ENCODE peak calls at places on chromosomes 4 and X, in eight cellular contexts. One of them, this sample, is unnamed.
A peak's percentile ranks its signal among the peaks of the same experiment; 100 is the strongest.

GRCh38 chrX:38805294-38806053 is 4.2 kb downstream of the MID1IP1 start:
- DNase-seq in SK-MEL-5: peak; percentile 66
- DNase-seq in kidney tubule cell: peak; percentile 71
- DNase-seq in cardiac muscle cell: peak; percentile 87
- DNase-seq in KG1: peak; percentile 37
- DNase-seq in HFFc6: peak; percentile 56
- DNase-seq in T-helper 1 cell: peak; percentile 41
- DNase-seq in heart right ventricle: peak; percentile 68
- DNase-seq in this sample: peak; percentile 34

GRCh38 chr4:1855334-1856070 is 454 bp downstream of the LETM1 start:
- DNase-seq in SK-MEL-5: no peak
- DNase-seq in T-helper 1 cell: no peak
- DNase-seq in HFFc6: no peak
- DNase-seq in cardiac muscle cell: no peak
- DNase-seq in kidney tubule cell: peak; percentile 40
- DNase-seq in KG1: no peak
- DNase-seq in heart right ventricle: peak; percentile 47
- DNase-seq in this sample: no peak

GRCh38 chrX:72714471-72714916 is 388 bp upstream of the PHKA1 start:
- DNase-seq in SK-MEL-5: peak; percentile 39
- DNase-seq in heart right ventricle: peak; percentile 67
- DNase-seq in HFFc6: no peak
- DNase-seq in KG1: no peak
- DNase-seq in T-helper 1 cell: no peak
- DNase-seq in kidney tubule cell: peak; percentile 64
- DNase-seq in cardiac muscle cell: peak; percentile 86
- DNase-seq in this sample: peak; percentile 21

GRCh38 chr4:7050481-7051143 is 7.4 kb downstream of the TADA2B start:
- DNase-seq in heart right ventricle: no peak
- DNase-seq in SK-MEL-5: no peak
- DNase-seq in kidney tubule cell: no peak
- DNase-seq in HFFc6: no peak
- DNase-seq in cardiac muscle cell: no peak
- DNase-seq in T-helper 1 cell: no peak
- DNase-seq in KG1: no peak
- DNase-seq in this sample: no peak

GRCh38 chr4:67963345-67963744 is at the start of gene TMPRSS11A:
- DNase-seq in kidney tubule cell: no peak
- DNase-seq in T-helper 1 cell: no peak
- DNase-seq in HFFc6: no peak
- DNase-seq in SK-MEL-5: no peak
- DNase-seq in KG1: no peak
- DNase-seq in heart right ventricle: no peak
- DNase-seq in cardiac muscle cell: no peak
- DNase-seq in this sample: no peak

GRCh38 chr4:186781032-186781917 is 57.6 kb upstream of the FAT1 start:
- DNase-seq in KG1: no peak
- DNase-seq in T-helper 1 cell: no peak
- DNase-seq in HFFc6: peak; percentile 47
- DNase-seq in SK-MEL-5: peak; percentile 30
- DNase-seq in kidney tubule cell: peak; percentile 73
- DNase-seq in cardiac muscle cell: peak; percentile 77
- DNase-seq in heart right ventricle: no peak
- DNase-seq in this sample: no peak

GRCh38 chr4:86242677-86243076 is 117.2 kb downstream of the MAPK10 start:
- DNase-seq in kidney tubule cell: no peak
- DNase-seq in T-helper 1 cell: no peak
- DNase-seq in KG1: no peak
- DNase-seq in HFFc6: no peak
- DNase-seq in SK-MEL-5: no peak
- DNase-seq in heart right ventricle: no peak
- DNase-seq in cardiac muscle cell: no peak
- DNase-seq in this sample: no peak

GRCh38 chr4:114318309-114318708 is 280.3 kb upstream of the UGT8 start:
- DNase-seq in SK-MEL-5: no peak
- DNase-seq in KG1: no peak
- DNase-seq in HFFc6: no peak
- DNase-seq in T-helper 1 cell: no peak
- DNase-seq in heart right ventricle: no peak
- DNase-seq in kidney tubule cell: no peak
- DNase-seq in cardiac muscle cell: no peak
- DNase-seq in this sample: no peak

GRCh38 chrX:129318375-129318774 is 204.9 kb downstream of the SMARCA1 start:
- DNase-seq in heart right ventricle: no peak
- DNase-seq in SK-MEL-5: peak; percentile 53
- DNase-seq in cardiac muscle cell: peak; percentile 32
- DNase-seq in KG1: no peak
- DNase-seq in HFFc6: peak; percentile 5
- DNase-seq in kidney tubule cell: peak; percentile 26
- DNase-seq in T-helper 1 cell: no peak
- DNase-seq in this sample: no peak

GRCh38 chrX:136162827-136163427 is 15.6 kb downstream of the FHL1 start:
- DNase-seq in T-helper 1 cell: no peak
- DNase-seq in HFFc6: peak; percentile 53
- DNase-seq in SK-MEL-5: peak; percentile 72
- DNase-seq in cardiac muscle cell: peak; percentile 60
- DNase-seq in KG1: no peak
- DNase-seq in kidney tubule cell: peak; percentile 64
- DNase-seq in heart right ventricle: peak; percentile 55
- DNase-seq in this sample: peak; percentile 12

GRCh38 chr4:91025240-91026173 is 898.3 kb downstream of the CCSER1 start:
- DNase-seq in KG1: no peak
- DNase-seq in kidney tubule cell: no peak
- DNase-seq in heart right ventricle: no peak
- DNase-seq in T-helper 1 cell: no peak
- DNase-seq in cardiac muscle cell: no peak
- DNase-seq in HFFc6: no peak
- DNase-seq in SK-MEL-5: no peak
- DNase-seq in this sample: no peak

GRCh38 chr4:151297170-151297569 is 20.2 kb downstream of the PRSS48 start:
- DNase-seq in SK-MEL-5: no peak
- DNase-seq in kidney tubule cell: no peak
- DNase-seq in heart right ventricle: no peak
- DNase-seq in KG1: no peak
- DNase-seq in T-helper 1 cell: no peak
- DNase-seq in HFFc6: no peak
- DNase-seq in cardiac muscle cell: no peak
- DNase-seq in this sample: no peak

GRCh38 chrX:30307466-30307865 is 1.7 kb downstream of the NR0B1 start:
- DNase-seq in HFFc6: no peak
- DNase-seq in T-helper 1 cell: no peak
- DNase-seq in kidney tubule cell: no peak
- DNase-seq in SK-MEL-5: peak; percentile 68
- DNase-seq in cardiac muscle cell: no peak
- DNase-seq in heart right ventricle: no peak
- DNase-seq in KG1: no peak
- DNase-seq in this sample: no peak

GRCh38 chrX:1794586-1794985 is 179.7 kb downstream of the ASMT start:
- DNase-seq in T-helper 1 cell: no peak
- DNase-seq in kidney tubule cell: no peak
- DNase-seq in cardiac muscle cell: no peak
- DNase-seq in KG1: no peak
- DNase-seq in heart right ventricle: no peak
- DNase-seq in SK-MEL-5: no peak
- DNase-seq in HFFc6: no peak
- DNase-seq in this sample: no peak

GRCh38 chrX:154051210-154051810 is 31.6 kb upstream of the IRAK1 start:
- DNase-seq in T-helper 1 cell: peak; percentile 68
- DNase-seq in heart right ventricle: peak; percentile 41
- DNase-seq in HFFc6: peak; percentile 28
- DNase-seq in kidney tubule cell: peak; percentile 64
- DNase-seq in cardiac muscle cell: peak; percentile 73
- DNase-seq in KG1: no peak
- DNase-seq in SK-MEL-5: peak; percentile 69
- DNase-seq in this sample: peak; percentile 20

GRCh38 chrX:84501798-84502628 is at the start of gene HDX:
- DNase-seq in heart right ventricle: peak; percentile 83
- DNase-seq in cardiac muscle cell: peak; percentile 90
- DNase-seq in T-helper 1 cell: peak; percentile 49
- DNase-seq in HFFc6: peak; percentile 74
- DNase-seq in kidney tubule cell: peak; percentile 80
- DNase-seq in SK-MEL-5: peak; percentile 91
- DNase-seq in KG1: no peak
- DNase-seq in this sample: peak; percentile 5

GRCh38 chr4:82896755-82897154 is 3.8 kb upstream of the THAP9 start:
- DNase-seq in SK-MEL-5: no peak
- DNase-seq in KG1: no peak
- DNase-seq in T-helper 1 cell: no peak
- DNase-seq in heart right ventricle: no peak
- DNase-seq in kidney tubule cell: no peak
- DNase-seq in cardiac muscle cell: no peak
- DNase-seq in HFFc6: no peak
- DNase-seq in this sample: no peak

GRCh38 chr4:164856396-164856795 is 20.6 kb upstream of the APELA start:
- DNase-seq in T-helper 1 cell: no peak
- DNase-seq in heart right ventricle: no peak
- DNase-seq in kidney tubule cell: no peak
- DNase-seq in SK-MEL-5: no peak
- DNase-seq in HFFc6: no peak
- DNase-seq in KG1: no peak
- DNase-seq in cardiac muscle cell: no peak
- DNase-seq in this sample: no peak

GRCh38 chr4:2368779-2369437 is 49.5 kb downstream of the ZFYVE28 start:
- DNase-seq in HFFc6: no peak
- DNase-seq in SK-MEL-5: no peak
- DNase-seq in kidney tubule cell: no peak
- DNase-seq in T-helper 1 cell: no peak
- DNase-seq in KG1: no peak
- DNase-seq in heart right ventricle: no peak
- DNase-seq in cardiac muscle cell: no peak
- DNase-seq in this sample: no peak

GRCh38 chr4:85942107-85942506 is 417.7 kb downstream of the MAPK10 start:
- DNase-seq in SK-MEL-5: no peak
- DNase-seq in T-helper 1 cell: no peak
- DNase-seq in HFFc6: no peak
- DNase-seq in heart right ventricle: no peak
- DNase-seq in cardiac muscle cell: no peak
- DNase-seq in kidney tubule cell: no peak
- DNase-seq in KG1: no peak
- DNase-seq in this sample: no peak

GRCh38 chrX:70479197-70479969 is 34.7 kb downstream of the DLG3 start:
- DNase-seq in heart right ventricle: no peak
- DNase-seq in KG1: no peak
- DNase-seq in SK-MEL-5: no peak
- DNase-seq in kidney tubule cell: peak; percentile 77
- DNase-seq in HFFc6: peak; percentile 74
- DNase-seq in cardiac muscle cell: peak; percentile 64
- DNase-seq in T-helper 1 cell: no peak
- DNase-seq in this sample: peak; percentile 57

GRCh38 chr4:6011271-6011671 is 7.0 kb downstream of the C4orf50 start:
- DNase-seq in HFFc6: no peak
- DNase-seq in SK-MEL-5: no peak
- DNase-seq in T-helper 1 cell: no peak
- DNase-seq in kidney tubule cell: no peak
- DNase-seq in cardiac muscle cell: no peak
- DNase-seq in heart right ventricle: no peak
- DNase-seq in KG1: no peak
- DNase-seq in this sample: no peak

GRCh38 chr4:152999376-153000067 is 63.4 kb downstream of the FHDC1 start:
- DNase-seq in HFFc6: no peak
- DNase-seq in KG1: no peak
- DNase-seq in kidney tubule cell: no peak
- DNase-seq in heart right ventricle: no peak
- DNase-seq in SK-MEL-5: no peak
- DNase-seq in T-helper 1 cell: no peak
- DNase-seq in cardiac muscle cell: no peak
- DNase-seq in this sample: no peak

GRCh38 chrX:112211459-112211858 is 128.9 kb upstream of the TRPC5 start:
- DNase-seq in cardiac muscle cell: no peak
- DNase-seq in HFFc6: no peak
- DNase-seq in KG1: no peak
- DNase-seq in SK-MEL-5: no peak
- DNase-seq in T-helper 1 cell: no peak
- DNase-seq in heart right ventricle: no peak
- DNase-seq in kidney tubule cell: no peak
- DNase-seq in this sample: peak; percentile 8

GRCh38 chr4:44629280-44629866 is 22.1 kb downstream of the YIPF7 start:
- DNase-seq in kidney tubule cell: peak; percentile 69
- DNase-seq in heart right ventricle: no peak
- DNase-seq in T-helper 1 cell: peak; percentile 22
- DNase-seq in cardiac muscle cell: peak; percentile 64
- DNase-seq in HFFc6: peak; percentile 33
- DNase-seq in KG1: peak; percentile 24
- DNase-seq in SK-MEL-5: peak; percentile 78
- DNase-seq in this sample: peak; percentile 21

GRCh38 chr4:13527983-13528822 is 16.1 kb downstream of the NKX3-2 start:
- DNase-seq in SK-MEL-5: no peak
- DNase-seq in KG1: peak; percentile 23
- DNase-seq in kidney tubule cell: no peak
- DNase-seq in HFFc6: no peak
- DNase-seq in cardiac muscle cell: no peak
- DNase-seq in T-helper 1 cell: no peak
- DNase-seq in heart right ventricle: no peak
- DNase-seq in this sample: no peak